ENCODE peak calls at places on chromosome 10, in six cellular contexts. X is AG04450, Q is ascending aorta, P is fibroblast of lung, N is dorsolateral prefrontal cortex, D is fibroblast of villous mesenchyme. Y is an unnamed sample.

GRCh38 chr10:84375011-84375410 is 46.6 kb downstream of the CCSER2 start:
- DNase-seq in X (peak), Q (no peak), P (peak), N (peak), D (peak), Y (peak)

GRCh38 chr10:79380918-79381775 is 33.9 kb downstream of the PPIF start:
- DNase-seq in X (no peak), Q (no peak), P (no peak), N (no peak), D (no peak), Y (no peak)

GRCh38 chr10:554182-554848 is 135.2 kb downstream of the DIP2C start:
- DNase-seq in X (no peak), Q (no peak), P (peak), N (no peak), D (no peak), Y (peak)

GRCh38 chr10:107444443-107444842 is 279.9 kb upstream of the SORCS1 start:
- DNase-seq in X (no peak), Q (no peak), P (no peak), N (no peak), D (no peak), Y (no peak)

GRCh38 chr10:132977076-132977475 is 34.7 kb upstream of the CFAP46 start:
- DNase-seq in X (no peak), Q (no peak), P (no peak), N (no peak), D (no peak), Y (no peak)

GRCh38 chr10:104246981-104247380 is 7.7 kb upstream of the GSTO1 start:
- DNase-seq in X (no peak), Q (no peak), P (peak), N (no peak), D (no peak), Y (no peak)

GRCh38 chr10:117983961-117984360 is 62.8 kb downstream of the RAB11FIP2 start:
- DNase-seq in X (no peak), Q (no peak), P (no peak), N (no peak), D (no peak), Y (no peak)

GRCh38 chr10:130214431-130214830 is 78.2 kb downstream of the GLRX3 start:
- DNase-seq in X (no peak), Q (no peak), P (no peak), N (no peak), D (no peak), Y (no peak)

GRCh38 chr10:11205026-11205772 is 187.5 kb downstream of the CELF2 start:
- DNase-seq in X (no peak), Q (no peak), P (peak), N (no peak), D (no peak), Y (no peak)

GRCh38 chr10:106025208-106025811 is 1139.2 kb downstream of the SORCS1 start:
- DNase-seq in X (no peak), Q (no peak), P (no peak), N (no peak), D (no peak), Y (no peak)

GRCh38 chr10:132593900-132594876 is 56.6 kb downstream of the INPP5A start:
- DNase-seq in X (no peak), Q (no peak), P (no peak), N (no peak), D (no peak), Y (no peak)

GRCh38 chr10:61283489-61284221 is 169.5 kb downstream of the TMEM26 start:
- DNase-seq in X (no peak), Q (no peak), P (no peak), N (no peak), D (peak), Y (no peak)

GRCh38 chr10:134743-135600 is at the start of gene ZMYND11:
- DNase-seq in X (no peak), Q (no peak), P (peak), N (peak), D (peak), Y (no peak)

GRCh38 chr10:131418686-131419085 is 107.2 kb upstream of the TCERG1L start:
- DNase-seq in X (no peak), Q (no peak), P (no peak), N (no peak), D (no peak), Y (no peak)

GRCh38 chr10:75397571-75397921 is 4.0 kb downstream of the ZNF503 start:
- DNase-seq in X (no peak), Q (no peak), P (peak), N (no peak), D (no peak), Y (no peak)

GRCh38 chr10:129277080-129277479 is 190.0 kb upstream of the MGMT start:
- DNase-seq in X (no peak), Q (no peak), P (no peak), N (no peak), D (no peak), Y (no peak)

GRCh38 chr10:70355234-70356021 is 27.0 kb downstream of the LRRC20 start:
- DNase-seq in X (no peak), Q (no peak), P (no peak), N (no peak), D (peak), Y (no peak)

GRCh38 chr10:132626761-132627735 is 89.5 kb downstream of the INPP5A start:
- DNase-seq in X (no peak), Q (no peak), P (no peak), N (no peak), D (no peak), Y (no peak)

GRCh38 chr10:58545427-58545826 is 32.8 kb downstream of the BICC1 start:
- DNase-seq in X (no peak), Q (no peak), P (no peak), N (no peak), D (no peak), Y (no peak)

GRCh38 chr10:112792487-112793196 is 157.4 kb upstream of the TCF7L2 start:
- DNase-seq in X (no peak), Q (peak), P (peak), N (peak), D (peak), Y (peak)

GRCh38 chr10:119502214-119502613 is 40.3 kb downstream of the RGS10 start:
- DNase-seq in X (no peak), Q (no peak), P (no peak), N (no peak), D (no peak), Y (no peak)

GRCh38 chr10:58579011-58579655 is 66.5 kb downstream of the BICC1 start:
- DNase-seq in X (no peak), Q (no peak), P (no peak), N (no peak), D (no peak), Y (no peak)

GRCh38 chr10:123009105-123009805 is 449 bp downstream of the ACADSB start:
- DNase-seq in X (no peak), Q (no peak), P (peak), N (peak), D (no peak), Y (no peak)

GRCh38 chr10:124072106-124072505 is 21.3 kb downstream of the CHST15 start:
- DNase-seq in X (no peak), Q (no peak), P (no peak), N (no peak), D (no peak), Y (no peak)

GRCh38 chr10:106577266-106577665 is 587.2 kb downstream of the SORCS1 start:
- DNase-seq in X (no peak), Q (no peak), P (peak), N (no peak), D (no peak), Y (peak)

GRCh38 chr10:101903827-101904520 is 60.4 kb upstream of the KCNIP2 start:
- DNase-seq in X (no peak), Q (no peak), P (no peak), N (no peak), D (peak), Y (peak)

GRCh38 chr10:661891-662605 is 27.4 kb downstream of the DIP2C start:
- DNase-seq in X (no peak), Q (no peak), P (no peak), N (no peak), D (no peak), Y (no peak)

GRCh38 chr10:11563936-11564335 is 47.5 kb downstream of the USP6NL start:
- DNase-seq in X (no peak), Q (no peak), P (peak), N (no peak), D (no peak), Y (no peak)

GRCh38 chr10:77824893-77825292 is 101.7 kb downstream of the DLG5 start:
- DNase-seq in X (no peak), Q (no peak), P (no peak), N (no peak), D (no peak), Y (no peak)

GRCh38 chr10:7795605-7796004 is 7.6 kb downstream of the ATP5F1C start:
- DNase-seq in X (no peak), Q (no peak), P (peak), N (no peak), D (peak), Y (no peak)

GRCh38 chr10:125964558-125964957 is 68.2 kb downstream of the FANK1 start:
- DNase-seq in X (no peak), Q (no peak), P (no peak), N (no peak), D (no peak), Y (no peak)

GRCh38 chr10:118850418-118851061 is 95.8 kb upstream of the CACUL1 start:
- DNase-seq in X (no peak), Q (no peak), P (peak), N (peak), D (peak), Y (no peak)

GRCh38 chr10:132579027-132579859 is 41.7 kb downstream of the INPP5A start:
- DNase-seq in X (no peak), Q (no peak), P (no peak), N (no peak), D (no peak), Y (no peak)

GRCh38 chr10:26622891-26623290 is 74.6 kb upstream of the PDSS1 start:
- DNase-seq in X (no peak), Q (no peak), P (no peak), N (no peak), D (no peak), Y (no peak)

GRCh38 chr10:26626066-26626465 is 71.4 kb upstream of the PDSS1 start:
- DNase-seq in X (no peak), Q (no peak), P (no peak), N (no peak), D (no peak), Y (no peak)

GRCh38 chr10:26624017-26624416 is 73.5 kb upstream of the PDSS1 start:
- DNase-seq in X (no peak), Q (no peak), P (no peak), N (no peak), D (no peak), Y (no peak)

GRCh38 chr10:26621243-26621888 is 76.1 kb upstream of the PDSS1 start:
- DNase-seq in X (no peak), Q (no peak), P (no peak), N (no peak), D (no peak), Y (no peak)

DNA sequence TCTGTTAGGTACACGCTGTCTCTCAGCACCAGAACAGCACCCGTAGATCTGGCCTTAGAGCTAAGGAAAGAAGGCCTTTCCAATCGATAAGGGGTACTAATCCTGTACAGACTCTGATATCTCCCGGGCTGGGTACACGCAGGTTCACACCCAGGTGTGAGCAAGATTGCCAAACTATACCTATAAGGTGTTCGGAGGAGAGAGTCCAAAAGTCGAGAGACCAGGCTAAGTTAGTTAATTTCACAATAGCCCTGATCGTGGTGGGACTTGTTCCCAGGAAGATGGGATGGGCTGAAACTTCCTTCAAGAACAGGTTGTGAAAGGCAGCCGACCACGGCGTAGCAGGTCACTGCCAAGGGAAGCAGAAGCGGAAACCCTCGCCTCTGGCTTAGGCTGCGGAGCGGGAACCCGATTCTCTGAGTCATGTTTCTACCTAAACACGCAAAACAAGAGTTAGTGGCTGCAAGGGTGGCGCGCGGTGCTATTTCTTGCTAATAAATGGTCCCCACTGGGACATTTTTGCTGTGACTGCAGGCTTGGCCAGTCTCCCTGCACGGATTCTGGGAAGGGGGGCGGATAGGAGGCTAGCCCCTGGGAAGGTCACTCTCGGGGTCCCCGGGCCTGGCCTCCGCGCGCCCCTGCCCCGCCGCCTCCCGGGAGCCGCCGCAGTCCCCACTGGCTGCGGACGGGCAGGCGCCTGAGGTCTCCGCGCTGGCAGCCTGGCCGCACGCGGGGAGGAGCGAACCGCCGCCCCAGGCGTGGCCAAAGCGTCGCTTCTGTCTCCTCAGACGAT is 75.4 kb upstream of the PDSS1 start:
- DNase-seq in X (no peak), Q (no peak), P (peak), N (no peak), D (no peak), Y (no peak)
- H3K4me3 ChIP-seq in X (no peak), Q (peak), P (peak), N (peak), D (no peak), Y (peak)

GRCh38 chr10:73169320-73169719 is 1.4 kb downstream of the FAM149B1 start:
- DNase-seq in X (no peak), Q (no peak), P (no peak), N (no peak), D (no peak), Y (no peak)

GRCh38 chr10:73166972-73167371 is 836 bp downstream of the ECD start:
- DNase-seq in X (no peak), Q (no peak), P (no peak), N (no peak), D (no peak), Y (no peak)

GRCh38 chr10:73168486-73168844 is 546 bp downstream of the FAM149B1 start:
- DNase-seq in X (no peak), Q (no peak), P (no peak), N (no peak), D (no peak), Y (no peak)

GRCh38 chr10:73163096-73163495 is 4.7 kb downstream of the ECD start:
- DNase-seq in X (no peak), Q (no peak), P (no peak), N (no peak), D (no peak), Y (no peak)

GRCh38 chr10:73167557-73168485 is at the start of the genes ECD and FAM149B1:
- DNase-seq in X (peak), Q (peak), P (peak), N (peak), D (peak), Y (peak)
- H3K4me3 ChIP-seq in X (peak), Q (peak), P (peak), N (peak), D (peak), Y (peak)

GRCh38 chr10:51806079-51806835 is 106.9 kb upstream of the CSTF2T start:
- DNase-seq in X (no peak), Q (no peak), P (peak), N (no peak), D (no peak), Y (no peak)

GRCh38 chr10:51802030-51802429 is 102.6 kb upstream of the CSTF2T start:
- DNase-seq in X (no peak), Q (no peak), P (no peak), N (no peak), D (no peak), Y (no peak)

GRCh38 chr10:51800725-51801455 is 101.5 kb upstream of the CSTF2T start:
- DNase-seq in X (no peak), Q (no peak), P (no peak), N (no peak), D (no peak), Y (no peak)

GRCh38 chr10:51808187-51808586 is 108.8 kb upstream of the CSTF2T start:
- DNase-seq in X (no peak), Q (no peak), P (no peak), N (no peak), D (no peak), Y (no peak)

DNA sequence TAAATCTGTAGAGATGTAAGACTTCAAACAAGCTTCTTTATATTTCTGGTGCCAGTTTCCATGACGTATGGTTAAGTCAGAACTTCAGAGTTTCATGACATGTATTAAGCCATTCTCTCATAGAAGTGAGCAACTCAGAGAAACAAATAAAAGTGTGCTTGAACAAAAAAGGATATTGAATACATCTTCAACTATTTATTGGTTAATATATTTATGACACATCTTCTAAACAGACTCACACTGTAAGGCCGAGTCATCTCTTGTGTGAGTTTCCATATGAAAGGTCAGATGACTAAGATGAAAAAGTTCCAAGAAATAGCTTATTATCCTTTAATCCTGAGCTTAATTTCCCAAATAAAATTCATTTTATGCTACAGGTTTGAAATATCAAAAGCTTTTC is 105.5 kb upstream of the CSTF2T start:
- DNase-seq in X (peak), Q (no peak), P (peak), N (no peak), D (peak), Y (peak)
- H3K4me3 ChIP-seq in X (no peak), Q (no peak), P (no peak), N (no peak), D (no peak), Y (no peak)

GRCh38 chr10:92242910-92243671 is 47.8 kb downstream of the CPEB3 start:
- DNase-seq in X (no peak), Q (no peak), P (peak), N (peak), D (peak), Y (no peak)
- H3K4me3 ChIP-seq in X (peak), Q (no peak), P (peak), N (peak), D (peak), Y (peak)

GRCh38 chr10:68559251-68559650 is 886 bp upstream of the TET1 start:
- DNase-seq in X (no peak), Q (no peak), P (peak), N (no peak), D (no peak), Y (no peak)

GRCh38 chr10:68560916-68561691 is 967 bp downstream of the TET1 start:
- DNase-seq in X (no peak), Q (no peak), P (peak), N (no peak), D (peak), Y (no peak)

GRCh38 chr10:68560201-68560915 is at the start of gene TET1:
- DNase-seq in X (no peak), Q (no peak), P (peak), N (no peak), D (peak), Y (no peak)

GRCh38 chr10:68558478-68558877 is 1.7 kb upstream of the TET1 start:
- DNase-seq in X (no peak), Q (no peak), P (no peak), N (no peak), D (no peak), Y (no peak)

DNA sequence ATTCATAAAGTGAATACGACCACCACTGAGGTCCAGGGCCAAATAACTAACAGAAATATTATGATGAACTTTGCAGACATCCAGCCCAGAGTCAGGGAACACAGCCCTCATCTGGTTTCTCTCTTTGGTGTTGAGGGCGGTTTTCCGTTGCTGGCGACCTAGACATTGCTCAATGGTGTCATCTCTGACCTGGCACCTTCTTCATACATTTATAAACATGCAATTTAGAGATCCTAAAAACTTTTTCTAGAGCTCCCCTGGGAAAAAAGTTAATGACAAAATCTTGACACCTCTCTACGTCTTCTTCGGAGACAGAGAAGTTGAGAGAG is 301 bp upstream of the TET1 start:
- DNase-seq in X (no peak), Q (no peak), P (no peak), N (no peak), D (peak), Y (no peak)
- H3K4me3 ChIP-seq in X (peak), Q (peak), P (peak), N (peak), D (peak), Y (peak)

DNA sequence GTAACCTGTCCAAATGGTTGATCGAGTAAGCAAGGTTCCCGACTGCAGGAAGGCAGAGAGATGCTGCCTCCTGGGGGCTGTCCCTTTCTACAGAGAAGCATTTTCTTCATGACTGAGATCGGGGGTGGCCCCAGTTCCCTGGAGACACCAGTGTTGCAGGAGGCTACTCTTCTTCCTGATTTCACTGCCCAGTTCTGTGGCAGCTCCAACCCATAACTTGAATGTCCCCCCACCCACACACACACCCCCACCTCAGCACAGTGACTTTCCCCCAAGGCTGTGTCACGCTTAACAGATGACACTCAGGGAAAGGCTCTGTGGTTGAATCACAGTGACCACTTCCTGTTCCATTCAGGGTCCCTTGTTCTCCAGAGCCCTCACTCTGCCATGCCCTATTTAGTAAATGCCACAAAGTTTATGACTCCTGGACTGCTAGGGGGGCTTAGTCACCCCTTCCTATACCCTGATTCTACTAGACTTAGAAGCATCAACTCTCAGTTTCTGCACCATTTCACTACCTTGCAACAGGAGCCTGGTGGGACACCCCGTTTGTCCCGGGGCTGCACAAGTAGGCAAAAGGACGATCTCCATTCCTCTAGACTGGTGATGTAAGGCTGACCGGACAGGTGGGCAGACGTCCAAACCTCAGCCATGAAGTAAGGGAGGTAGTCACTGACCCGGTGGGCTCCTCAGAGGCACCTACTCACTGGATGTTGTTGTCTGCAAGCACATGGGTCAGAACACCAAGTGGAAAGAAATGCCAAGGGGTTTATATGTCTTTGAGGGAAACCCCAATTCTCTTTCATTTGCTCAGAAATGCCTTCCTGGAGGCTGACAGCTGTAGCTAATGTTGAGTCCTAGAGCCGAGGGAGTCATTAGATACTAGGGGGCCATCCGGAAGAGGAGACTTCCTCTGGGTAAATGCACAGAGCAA is 31.3 kb upstream of the SMC3 start:
- DNase-seq in X (peak), Q (no peak), P (peak), N (no peak), D (peak), Y (peak)
- H3K4me3 ChIP-seq in X (no peak), Q (no peak), P (no peak), N (no peak), D (no peak), Y (no peak)

GRCh38 chr10:97771055-97771811 is 566 bp downstream of the SFRP5 start:
- DNase-seq in X (no peak), Q (no peak), P (peak), N (no peak), D (peak), Y (no peak)
- H3K4me3 ChIP-seq in X (peak), Q (no peak), P (no peak), N (peak), D (no peak), Y (peak)

GRCh38 chr10:48926764-48927163 is 12.9 kb downstream of the LRRC18 start:
- DNase-seq in X (no peak), Q (no peak), P (no peak), N (no peak), D (no peak), Y (no peak)
- H3K4me3 ChIP-seq in X (no peak), Q (no peak), P (no peak), N (no peak), D (no peak), Y (no peak)